ENCODE peak calls at places on chromosomes 16 and 17, in seven cellular contexts. E, Q, Y, J, N, L and B are unnamed samples.

GRCh38 chr17:33674685-33675084 is 381.6 kb upstream of the ASIC2 start:
- DNase-seq in E (peak), Q (peak), Y (no peak), J (peak), N (peak), L (peak), B (peak)

GRCh38 chr17:29982991-29983390 is 41.6 kb downstream of the EFCAB5 start:
- DNase-seq in E (no peak), Q (no peak), Y (no peak), J (no peak), N (no peak), L (no peak), B (no peak)

GRCh38 chr16:30394603-30395154 is 541 bp upstream of the ZNF48 start:
- DNase-seq in E (no peak), Q (no peak), Y (no peak), J (no peak), N (no peak), L (no peak), B (no peak)

GRCh38 chr16:8458481-8458880 is 131.8 kb downstream of the TMEM114 start:
- DNase-seq in E (no peak), Q (no peak), Y (no peak), J (no peak), N (no peak), L (no peak), B (no peak)

GRCh38 chr17:72411124-72411563 is 290.3 kb downstream of the SOX9 start:
- DNase-seq in E (no peak), Q (peak), Y (no peak), J (no peak), N (no peak), L (no peak), B (no peak)

GRCh38 chr16:28106467-28106866 is 43.0 kb upstream of the GSG1L start:
- DNase-seq in E (no peak), Q (no peak), Y (no peak), J (no peak), N (no peak), L (no peak), B (no peak)

GRCh38 chr16:87487361-87487924 is 5.4 kb downstream of the ZCCHC14 start:
- DNase-seq in E (no peak), Q (peak), Y (peak), J (no peak), N (no peak), L (no peak), B (no peak)

GRCh38 chr17:14407541-14407940 is 106.7 kb downstream of the HS3ST3B1 start:
- DNase-seq in E (no peak), Q (no peak), Y (no peak), J (no peak), N (no peak), L (no peak), B (no peak)

GRCh38 chr16:60271382-60272180 is 1537.5 kb upstream of the GOT2 start:
- DNase-seq in E (no peak), Q (no peak), Y (no peak), J (no peak), N (no peak), L (no peak), B (no peak)

GRCh38 chr17:67520282-67520906 is 143.3 kb downstream of the PITPNC1 start:
- DNase-seq in E (no peak), Q (no peak), Y (no peak), J (no peak), N (no peak), L (no peak), B (no peak)

GRCh38 chr16:54296543-54296942 is 10.0 kb upstream of the IRX3 start:
- DNase-seq in E (no peak), Q (no peak), Y (no peak), J (no peak), N (no peak), L (no peak), B (no peak)

GRCh38 chr16:82329504-82330192 is 159.6 kb upstream of the MPHOSPH6 start:
- DNase-seq in E (no peak), Q (no peak), Y (no peak), J (no peak), N (no peak), L (no peak), B (no peak)

GRCh38 chr17:66466933-66467367 is 164.5 kb downstream of the PRKCA start:
- DNase-seq in E (no peak), Q (peak), Y (no peak), J (no peak), N (peak), L (no peak), B (no peak)

GRCh38 chr16:24088767-24089166 is 167.4 kb upstream of the CACNG3 start:
- DNase-seq in E (no peak), Q (no peak), Y (no peak), J (no peak), N (no peak), L (no peak), B (no peak)

GRCh38 chr17:4796550-4796915 is 569 bp downstream of the PSMB6 start:
- DNase-seq in E (no peak), Q (no peak), Y (no peak), J (no peak), N (no peak), L (peak), B (no peak)

GRCh38 chr17:49201481-49201927 is 8.9 kb downstream of the GNGT2 start:
- DNase-seq in E (no peak), Q (no peak), Y (no peak), J (no peak), N (no peak), L (no peak), B (no peak)

GRCh38 chr16:674968-675883 is at the start of gene RHBDL1:
- DNase-seq in E (no peak), Q (no peak), Y (no peak), J (no peak), N (no peak), L (peak), B (no peak)

GRCh38 chr16:64718481-64718880 is 403.4 kb downstream of the CDH11 start:
- DNase-seq in E (no peak), Q (no peak), Y (no peak), J (no peak), N (no peak), L (no peak), B (no peak)

GRCh38 chr16:80253741-80254140 is 287.1 kb upstream of the DYNLRB2 start:
- DNase-seq in E (no peak), Q (no peak), Y (no peak), J (no peak), N (no peak), L (no peak), B (no peak)

GRCh38 chr16:74936902-74937560 is 47.9 kb downstream of the WDR59 start:
- DNase-seq in E (no peak), Q (peak), Y (no peak), J (no peak), N (peak), L (no peak), B (no peak)

GRCh38 chr16:1612320-1613111 is at the start of gene CRAMP1:
- DNase-seq in E (no peak), Q (no peak), Y (no peak), J (peak), N (no peak), L (no peak), B (no peak)

GRCh38 chr17:46056800-46057304 is 57.8 kb downstream of the STH start:
- DNase-seq in E (no peak), Q (no peak), Y (no peak), J (no peak), N (peak), L (no peak), B (no peak)